ENCODE peak calls at places on chromosomes 3 and 15, in ten cellular contexts. R is omental fat pad, C is fibroblast of the aortic adventitia, N is ovary, I is stomach, H is tibial nerve, X is B cell, D is heart left ventricle, T is brain microvascular endothelial cell, G is AG04449. S is an unnamed sample.

GRCh38 chr15:82882250-82882928 is 70.1 kb downstream of the HOMER2 start:
- DNase-seq in X (no peak), R (no peak), H (no peak), C (no peak), N (no peak), G (no peak), I (no peak), T (no peak), D (no peak), S (no peak)

GRCh38 chr3:126399348-126399730 is 4.6 kb downstream of the CFAP100 start:
- DNase-seq in G (no peak), C (no peak), X (no peak), I (no peak), N (no peak), D (no peak), R (no peak), T (no peak), H (no peak), S (no peak)

GRCh38 chr15:40871749-40872617 is 2.1 kb downstream of the RHOV start:
- DNase-seq in G (no peak), R (no peak), H (no peak), C (no peak), N (no peak), I (peak), D (no peak), T (no peak), X (no peak), S (peak)

GRCh38 chr15:66883322-66883911 is 181.4 kb downstream of the SMAD6 start:
- DNase-seq in N (peak), G (peak), C (peak), X (no peak), H (peak), R (peak), D (peak), I (peak), T (peak), S (peak)

GRCh38 chr3:94441494-94441847 is 378.6 kb downstream of the NSUN3 start:
- DNase-seq in D (no peak), N (no peak), I (no peak), X (no peak), H (no peak), G (no peak), R (no peak), C (no peak), T (no peak), S (no peak)

GRCh38 chr3:117547956-117548550 is 838.5 kb downstream of the TUSC7 start:
- DNase-seq in G (peak), H (no peak), N (no peak), T (peak), X (no peak), I (no peak), C (peak), D (no peak), R (no peak), S (no peak)

GRCh38 chr15:41490355-41490754 is 3.3 kb upstream of the ITPKA start:
- DNase-seq in T (peak), C (peak), X (no peak), R (no peak), H (no peak), G (peak), D (no peak), N (no peak), I (no peak), S (no peak)

GRCh38 chr15:47975422-47975821 is 145.4 kb upstream of the SLC24A5 start:
- DNase-seq in H (no peak), G (no peak), X (no peak), D (no peak), R (no peak), N (no peak), T (no peak), I (no peak), C (no peak), S (no peak)

GRCh38 chr3:55006277-55006676 is 78.4 kb upstream of the LRTM1 start:
- DNase-seq in C (no peak), X (no peak), N (no peak), D (no peak), H (no peak), T (peak), G (no peak), I (no peak), R (no peak), S (no peak)

GRCh38 chr3:156317457-156317856 is 197.1 kb downstream of the KCNAB1 start:
- DNase-seq in G (no peak), T (peak), H (no peak), X (no peak), R (no peak), C (peak), I (no peak), D (no peak), N (no peak), S (no peak)

GRCh38 chr3:44522494-44522933 is 32.5 kb upstream of the ZKSCAN7 start:
- DNase-seq in X (no peak), N (no peak), D (no peak), T (no peak), H (no peak), I (no peak), C (no peak), G (no peak), R (no peak), S (no peak)

GRCh38 chr3:131326307-131326706 is 55.3 kb upstream of the NUDT16 start:
- DNase-seq in C (peak), X (no peak), I (no peak), R (no peak), G (no peak), H (no peak), D (no peak), T (no peak), N (no peak), S (no peak)

GRCh38 chr15:77228831-77229230 is 157.9 kb upstream of the TSPAN3 start:
- DNase-seq in T (no peak), X (no peak), N (no peak), I (no peak), G (no peak), H (no peak), C (no peak), R (no peak), D (no peak), S (no peak)

GRCh38 chr15:25787855-25788521 is 75.1 kb downstream of the ATP10A start:
- DNase-seq in I (no peak), G (no peak), D (no peak), X (no peak), C (peak), H (no peak), N (peak), R (no peak), T (peak), S (no peak)

GRCh38 chr15:25789206-25789605 is 73.9 kb downstream of the ATP10A start:
- DNase-seq in R (peak), I (no peak), T (no peak), C (peak), X (no peak), D (no peak), H (no peak), N (no peak), G (no peak), S (no peak)

GRCh38 chr15:25789616-25790002 is 73.5 kb downstream of the ATP10A start:
- DNase-seq in N (no peak), C (no peak), T (no peak), H (no peak), D (no peak), X (no peak), I (no peak), R (no peak), G (no peak), S (no peak)

GRCh38 chr15:25792128-25792527 is 71.0 kb downstream of the ATP10A start:
- DNase-seq in X (no peak), D (no peak), N (no peak), C (no peak), R (no peak), G (no peak), H (no peak), T (no peak), I (no peak), S (no peak)

DNA sequence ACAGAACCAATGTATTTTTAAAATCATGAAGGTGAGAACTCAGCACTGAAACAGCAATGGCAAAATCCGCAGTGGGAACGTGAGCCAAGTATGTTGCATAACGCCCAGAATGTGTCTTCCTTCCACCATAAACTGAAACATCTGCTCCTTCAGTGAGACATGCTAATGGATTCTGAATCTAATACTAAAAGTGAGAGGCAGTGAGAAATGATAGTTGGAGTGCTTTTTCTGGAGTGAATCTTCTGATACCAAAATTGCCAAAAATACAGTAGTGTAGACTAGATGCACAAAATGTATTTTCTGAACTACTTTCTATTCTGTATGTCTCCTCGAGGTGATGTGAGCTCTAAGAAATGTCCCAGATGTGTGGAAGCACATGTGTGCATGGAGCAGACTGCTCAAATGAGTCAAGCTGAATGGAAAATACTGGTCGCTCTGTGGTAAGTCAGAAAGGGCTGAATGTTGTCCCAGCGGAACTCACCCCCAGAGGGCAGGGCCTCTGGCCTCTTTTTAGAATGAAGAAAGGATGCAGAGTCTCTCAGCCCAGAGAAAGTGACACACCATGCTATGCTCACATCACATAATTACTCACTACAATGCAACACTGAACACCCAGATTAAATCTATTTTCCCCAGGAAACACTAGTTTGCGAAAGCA is 73.0 kb downstream of the ATP10A start:
- DNase-seq in R (peak), N (peak), C (peak), H (peak), I (peak), T (peak), D (peak), X (no peak), G (peak), S (peak)
- TF ChIP-seq CTCF in R (no peak), N (no peak), C (peak), H (no peak), I (no peak), T (peak), D (no peak), X (no peak), G (no peak), S (no peak)

DNA sequence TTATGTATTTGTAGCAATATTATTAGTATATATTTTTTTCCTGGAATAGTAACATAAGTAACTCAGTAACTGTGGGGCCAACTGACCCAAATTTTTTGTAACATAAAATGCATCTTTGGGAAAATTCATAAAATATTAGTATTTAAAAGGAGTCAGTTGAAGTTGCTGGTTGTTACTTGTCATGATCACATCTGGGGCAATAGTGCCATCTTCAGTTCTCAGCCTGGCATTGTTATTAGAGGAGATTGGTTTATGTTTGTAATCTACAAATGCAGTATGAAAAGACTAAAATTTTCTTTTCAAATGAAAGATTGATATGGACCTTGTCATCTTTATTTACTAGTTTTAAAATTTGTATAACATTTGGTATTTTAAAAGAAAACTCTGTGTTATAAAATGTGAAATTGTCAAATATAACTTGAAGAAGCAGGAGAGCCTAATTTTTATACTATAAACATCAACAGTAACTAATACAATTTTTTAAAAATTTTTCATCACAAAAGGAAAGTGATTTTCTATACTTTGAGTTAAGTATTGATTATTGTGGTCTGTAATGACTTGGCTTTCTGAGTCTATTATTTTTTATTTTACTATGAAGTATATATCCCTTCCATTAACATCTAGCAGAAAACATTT is 38.8 kb upstream of the MLF1 start:
- DNase-seq in N (no peak), G (no peak), I (no peak), X (peak), T (peak), D (peak), C (peak), R (no peak), H (peak), S (no peak)
- TF ChIP-seq CTCF in N (no peak), G (peak), I (no peak), X (peak), T (peak), D (peak), C (peak), R (no peak), H (no peak), S (peak)

GRCh38 chr3:19025441-19025840 is 122.9 kb upstream of the KCNH8 start:
- DNase-seq in D (no peak), N (no peak), I (no peak), H (no peak), T (no peak), G (no peak), X (no peak), C (no peak), R (no peak), S (no peak)

DNA sequence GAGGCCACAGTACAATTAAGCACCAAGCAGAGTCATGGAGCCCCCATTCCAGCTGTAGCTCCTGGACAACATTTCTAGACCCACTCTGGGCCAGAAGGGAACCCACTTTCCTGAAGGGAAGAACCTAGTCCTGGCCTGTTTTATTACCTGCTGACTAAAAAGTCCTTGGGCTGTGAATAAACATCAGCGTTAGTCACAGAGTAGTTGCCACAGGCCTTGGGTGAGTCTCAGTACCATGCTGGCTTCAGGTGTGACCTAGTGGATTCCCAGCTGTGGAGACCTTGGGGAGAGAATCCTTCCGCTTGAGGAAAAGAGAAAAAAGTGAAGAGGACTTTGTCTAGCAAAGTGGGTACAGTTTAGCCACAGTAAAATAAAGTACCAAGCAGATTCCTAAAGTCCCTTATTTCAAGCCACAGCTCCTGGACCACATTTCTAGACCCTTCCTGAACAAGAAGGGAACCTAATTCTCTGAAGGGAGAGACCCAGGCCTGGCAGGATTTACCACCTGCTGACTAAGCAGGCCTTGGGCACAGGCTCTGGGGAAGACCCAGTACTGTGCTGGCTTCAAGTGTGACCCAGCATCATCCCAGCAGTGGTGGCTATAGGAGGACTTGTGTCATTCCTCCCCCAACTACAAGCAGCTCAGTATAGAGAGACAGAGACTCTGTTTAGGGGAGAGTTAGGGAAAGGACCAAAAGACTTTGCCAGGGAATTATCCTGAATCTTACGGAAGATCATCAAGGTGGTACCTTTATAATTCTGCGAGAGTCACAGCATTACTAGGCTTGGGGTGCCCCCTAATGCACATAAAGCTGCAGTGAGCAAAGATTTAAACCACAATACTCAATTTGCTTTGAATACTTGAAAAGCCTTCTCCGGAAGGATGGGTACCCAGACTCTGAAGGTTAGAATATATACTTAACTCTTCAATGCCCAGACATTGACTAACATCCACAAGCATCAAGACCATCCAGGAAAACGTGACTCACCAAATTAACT is 118.2 kb upstream of the KCNH8 start:
- DNase-seq in X (no peak), H (no peak), R (no peak), D (no peak), T (no peak), G (no peak), N (no peak), C (no peak), I (no peak), S (no peak)
- TF ChIP-seq CTCF in X (no peak), H (no peak), R (no peak), D (no peak), T (no peak), G (no peak), N (no peak), C (no peak), I (no peak), S (peak)

DNA sequence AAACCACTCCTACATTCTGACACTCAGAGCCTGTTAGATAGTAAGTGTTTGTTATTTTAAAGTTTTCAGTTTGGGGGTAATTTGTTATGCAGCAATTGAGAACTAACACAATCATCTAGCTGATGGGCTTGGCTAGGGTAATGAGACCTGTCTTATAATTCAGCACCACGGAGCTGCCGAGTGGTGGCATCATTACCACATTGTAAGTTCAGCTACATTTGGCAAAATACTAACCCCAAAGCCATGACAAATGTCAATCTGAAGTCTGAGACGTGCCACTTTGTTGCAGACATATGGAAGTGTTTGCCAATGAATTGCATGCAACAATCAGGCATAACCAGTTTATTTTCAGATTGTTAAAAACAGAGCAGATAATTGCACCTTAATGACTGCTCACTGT is 52.7 kb downstream of the KLHL6 start:
- DNase-seq in G (no peak), N (no peak), C (peak), T (no peak), H (no peak), R (no peak), X (no peak), I (no peak), D (no peak), S (no peak)
- TF ChIP-seq CTCF in G (no peak), N (no peak), C (no peak), T (no peak), H (no peak), R (no peak), X (no peak), I (no peak), D (peak), S (peak)

GRCh38 chr3:98801042-98801747 is 38.1 kb downstream of the ST3GAL6 start:
- DNase-seq in R (no peak), X (no peak), C (no peak), D (no peak), G (no peak), I (no peak), N (no peak), H (no peak), T (no peak), S (no peak)
- TF ChIP-seq CTCF in R (no peak), X (no peak), C (no peak), D (peak), G (no peak), I (no peak), N (no peak), H (no peak), T (peak), S (no peak)

DNA sequence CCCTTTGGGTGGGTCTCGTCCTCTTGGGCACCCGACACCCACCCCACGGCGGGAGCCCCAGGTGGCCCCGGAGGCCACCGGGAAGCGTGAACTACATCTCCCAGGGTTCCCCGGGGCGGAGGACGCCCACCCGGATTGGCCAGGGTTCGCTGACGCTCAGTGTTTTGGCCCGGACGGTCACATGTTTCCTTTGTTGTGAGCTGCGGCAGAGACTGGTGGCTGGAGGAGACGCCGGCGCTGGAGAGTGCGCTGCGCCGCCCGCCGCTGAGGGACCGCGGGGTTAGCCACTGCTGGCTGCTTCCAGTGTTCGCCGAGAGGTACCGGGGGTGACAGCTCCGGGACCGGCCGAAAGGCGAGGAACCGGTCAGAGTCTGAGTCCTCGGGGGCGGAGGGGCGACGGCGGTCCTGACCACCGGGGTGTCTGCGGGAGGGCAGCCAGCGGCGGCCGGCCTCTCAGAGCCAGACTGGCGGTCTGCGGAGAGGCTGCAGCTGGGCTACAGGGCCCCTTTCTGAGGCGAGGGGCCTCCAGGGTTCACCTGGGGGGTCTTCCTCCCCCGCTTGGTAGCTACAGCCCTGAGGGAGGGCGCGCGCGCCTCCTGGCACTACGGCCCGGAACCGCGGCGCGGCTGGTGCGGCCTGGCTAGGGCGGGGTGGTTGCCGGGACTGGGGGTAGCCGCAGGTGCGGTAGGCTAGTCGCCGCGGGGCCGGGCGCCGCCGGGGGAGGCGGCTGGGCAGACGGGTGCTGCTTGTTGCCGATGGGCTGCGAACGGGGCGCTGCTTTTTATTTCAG is at the start of gene KLHL24:
- DNase-seq in N (peak), D (peak), H (peak), G (peak), R (peak), C (peak), X (peak), T (peak), I (peak), S (peak)
- TF ChIP-seq CTCF in N (peak), D (no peak), H (peak), G (no peak), R (no peak), C (no peak), X (no peak), T (peak), I (no peak), S (no peak)

GRCh38 chr3:129360705-129361460 is 67.6 kb downstream of the EFCAB12 start:
- DNase-seq in C (no peak), X (no peak), T (no peak), I (no peak), D (no peak), R (no peak), G (no peak), N (no peak), H (no peak), S (no peak)
- TF ChIP-seq CTCF in C (no peak), X (no peak), T (no peak), I (no peak), D (no peak), R (no peak), G (no peak), N (no peak), H (no peak), S (no peak)

S was measured in Peyer's patch.